ENCODE peak calls at places on chromosomes 7 and 10, in ten cellular contexts. Q is fibroblast of pulmonary artery, N is mammary epithelial cell, R is spleen, T is OCI-LY7, H is HCT116, W is tibial artery, I is body of pancreas, D is BJ, E is left lung. Y is an unnamed sample.

GRCh38 chr7:35026154-35026553 is 11.1 kb downstream of the DPY19L1 start:
- DNase-seq in W (no peak), Q (no peak), N (peak), T (no peak), H (peak), D (no peak), R (no peak), I (no peak), E (no peak), Y (no peak)

GRCh38 chr7:25597881-25598456 is 369.7 kb upstream of the NPVF start:
- DNase-seq in T (no peak), N (no peak), Q (no peak), I (peak), E (no peak), R (no peak), D (no peak), W (peak), H (no peak), Y (no peak)

GRCh38 chr7:154881046-154881445 is 121.9 kb downstream of the PAXIP1 start:
- DNase-seq in W (no peak), N (no peak), D (no peak), I (no peak), T (no peak), H (no peak), R (no peak), Q (no peak), E (no peak), Y (no peak)

GRCh38 chr7:158727690-158728089 is 23.1 kb upstream of the NCAPG2 start:
- DNase-seq in I (no peak), Q (no peak), H (no peak), R (no peak), N (no peak), D (no peak), W (no peak), T (no peak), E (no peak), Y (no peak)

GRCh38 chr7:152336754-152337368 is 98.9 kb downstream of the KMT2C start:
- DNase-seq in D (no peak), H (peak), W (peak), I (no peak), E (no peak), R (no peak), N (peak), Q (peak), T (peak), Y (peak)

GRCh38 chr7:16926283-16926682 is 44.5 kb upstream of the AGR3 start:
- DNase-seq in Q (peak), R (no peak), I (no peak), N (peak), T (peak), W (peak), H (peak), E (no peak), D (no peak), Y (no peak)

GRCh38 chr7:44712012-44712411 is 36.6 kb upstream of the ZMIZ2 start:
- DNase-seq in D (no peak), N (no peak), R (peak), I (no peak), Q (no peak), H (no peak), T (no peak), W (no peak), E (no peak), Y (no peak)

GRCh38 chr10:25294032-25294926 is 119.5 kb downstream of the GPR158 start:
- DNase-seq in E (no peak), R (no peak), T (no peak), I (no peak), N (peak), H (peak), Q (peak), W (no peak), D (no peak), Y (no peak)

GRCh38 chr10:71219918-71220688 is 7.7 kb downstream of the UNC5B start:
- DNase-seq in R (peak), I (no peak), E (no peak), T (no peak), Q (no peak), H (no peak), W (no peak), N (no peak), D (no peak), Y (no peak)

GRCh38 chr10:35585903-35586535 is 19.1 kb upstream of the GJD4 start:
- DNase-seq in I (no peak), D (no peak), T (no peak), W (no peak), R (no peak), Q (no peak), E (no peak), N (no peak), H (no peak), Y (no peak)

GRCh38 chr10:44689368-44689767 is 221.8 kb upstream of the TMEM72 start:
- DNase-seq in T (no peak), R (no peak), D (no peak), E (no peak), H (no peak), N (no peak), Q (peak), W (no peak), I (no peak), Y (no peak)

DNA sequence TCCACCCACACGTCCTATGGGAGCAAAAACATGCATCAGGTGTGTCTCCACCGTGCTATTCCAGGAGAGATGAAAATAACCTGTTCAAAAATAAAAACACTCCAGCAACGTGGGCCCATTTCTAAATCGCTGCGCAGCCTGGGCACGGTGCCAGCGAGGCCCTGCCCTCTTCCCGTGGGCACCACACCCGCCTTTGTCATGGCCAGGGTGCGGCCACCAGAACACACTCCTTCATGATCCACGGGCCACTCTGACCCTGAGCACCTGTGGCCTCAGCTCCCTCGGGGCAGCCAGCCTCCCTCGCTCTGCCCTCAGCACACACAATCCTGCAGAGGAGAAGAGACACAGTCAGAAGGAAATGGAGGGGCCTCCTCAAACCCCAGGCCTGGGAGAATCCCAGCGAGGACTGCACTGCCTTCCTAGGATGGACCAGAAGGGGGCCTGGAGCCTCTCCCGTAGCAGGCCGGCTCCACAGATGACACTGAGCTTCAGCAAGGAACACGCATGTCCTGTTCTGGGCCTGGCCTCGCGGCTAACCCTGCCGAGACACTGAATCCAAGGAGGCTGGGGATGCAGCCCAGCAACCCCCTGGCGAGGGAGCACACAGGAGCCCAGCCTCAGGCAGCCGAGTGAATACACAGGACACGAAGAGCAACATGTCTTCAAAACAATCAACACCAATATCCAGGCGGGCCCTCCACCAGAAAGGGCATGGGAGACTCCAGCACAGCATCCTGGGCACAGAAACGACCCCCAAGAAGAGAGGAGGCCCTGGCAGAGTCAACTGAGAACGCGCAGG is 169.0 kb downstream of the MAD1L1 start:
- DNase-seq in D (no peak), I (no peak), Q (peak), T (no peak), N (peak), H (no peak), W (no peak), R (no peak), E (no peak), Y (no peak)
- TF ChIP-seq CTCF in D (peak), I (no peak), Q (peak), T (no peak), N (no peak), H (no peak), W (no peak), R (peak), E (no peak), Y (peak)

GRCh38 chr7:100967292-100967863 is 2.0 kb upstream of the MUC12 start:
- DNase-seq in I (no peak), T (no peak), E (no peak), D (no peak), R (no peak), Q (no peak), N (no peak), W (no peak), H (no peak), Y (no peak)
- H3K4me3 ChIP-seq in I (no peak), T (no peak), E (no peak), D (no peak), R (no peak), Q (no peak), N (no peak), W (no peak), H (peak), Y (no peak)

GRCh38 chr10:14545827-14546226 is 215.1 kb upstream of the FRMD4A start:
- DNase-seq in E (no peak), I (no peak), N (peak), H (no peak), Q (peak), W (no peak), T (peak), R (no peak), D (no peak), Y (no peak)

GRCh38 chr10:14541379-14541778 is 210.7 kb upstream of the FRMD4A start:
- DNase-seq in E (no peak), D (no peak), H (no peak), W (no peak), I (no peak), T (no peak), Q (no peak), R (no peak), N (no peak), Y (no peak)

GRCh38 chr10:14543904-14544210 is 213.1 kb upstream of the FRMD4A start:
- DNase-seq in R (no peak), Q (no peak), E (no peak), D (no peak), W (no peak), H (no peak), T (no peak), N (no peak), I (no peak), Y (no peak)

GRCh38 chr10:14540611-14541010 is 209.9 kb upstream of the FRMD4A start:
- DNase-seq in H (no peak), Q (no peak), T (no peak), W (no peak), D (no peak), E (no peak), R (no peak), N (no peak), I (no peak), Y (no peak)

GRCh38 chr10:14543048-14543903 is 212.6 kb upstream of the FRMD4A start:
- DNase-seq in E (peak), W (peak), I (no peak), H (no peak), D (no peak), R (peak), N (no peak), T (no peak), Q (peak), Y (no peak)
- TF ChIP-seq CTCF in E (peak), W (peak), I (peak), H (no peak), D (peak), R (peak), N (no peak), T (peak), Q (peak), Y (no peak)

DNA sequence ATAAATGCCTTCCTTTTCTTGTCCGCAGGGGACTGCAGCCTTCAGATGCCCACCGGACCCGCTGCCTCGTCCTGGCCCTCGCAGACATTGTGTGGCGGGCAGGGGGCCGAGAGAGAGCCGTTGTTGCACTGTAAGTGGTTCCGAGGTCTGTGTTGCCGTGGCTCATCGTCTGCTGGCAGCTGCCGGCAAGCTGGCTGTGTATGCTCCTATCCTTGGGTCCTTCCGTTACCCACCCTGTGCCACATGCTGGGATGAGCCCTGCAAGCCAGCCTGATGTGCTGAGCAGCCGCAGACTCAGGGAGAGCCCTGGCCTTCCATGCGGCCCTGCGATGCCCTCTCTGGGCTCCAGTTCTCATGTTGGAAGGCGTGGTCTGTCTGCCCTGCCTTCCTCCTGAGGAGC is 61.2 kb upstream of the AQP1 start:
- DNase-seq in T (no peak), I (no peak), Q (no peak), H (no peak), E (no peak), R (peak), D (no peak), W (no peak), N (no peak), Y (no peak)
- H3K4me3 ChIP-seq in T (no peak), I (no peak), Q (no peak), H (no peak), E (no peak), R (no peak), D (no peak), W (no peak), N (no peak), Y (no peak)

DNA sequence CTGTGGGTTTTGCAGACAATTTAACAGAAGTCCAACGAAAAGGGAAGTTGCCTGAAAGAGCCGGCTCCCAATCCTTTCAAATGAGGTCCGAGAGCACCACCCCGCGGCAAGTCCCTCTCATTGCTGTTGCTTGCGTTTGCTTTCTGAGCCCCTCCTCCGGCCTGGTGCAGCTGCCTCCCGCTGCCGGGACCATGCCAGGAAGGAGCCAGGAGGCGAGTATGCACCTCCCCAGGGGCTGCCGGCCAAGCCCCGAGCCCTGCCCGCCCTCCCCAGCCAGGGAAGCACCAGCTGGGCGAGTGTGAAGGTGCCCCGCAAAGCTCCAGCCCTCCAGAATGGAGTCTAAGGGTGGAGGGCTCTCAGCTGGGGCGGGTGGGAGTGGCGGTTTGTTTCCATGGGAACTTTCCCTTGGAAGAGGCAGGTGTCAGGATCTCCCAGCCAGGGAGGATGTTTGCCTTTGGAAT is 25.8 kb upstream of the PPP2R2D start:
- DNase-seq in I (peak), E (peak), H (peak), W (peak), D (peak), R (peak), N (peak), T (peak), Q (peak), Y (peak)
- TF ChIP-seq CTCF in I (peak), E (peak), H (peak), W (peak), D (peak), R (peak), N (peak), T (peak), Q (peak), Y (peak)